ENCODE peak calls at places on chromosomes 6 and 20, in four cellular contexts. R is mesenchymal stem cell, B is fibroblast of lung, H is adipocyte. F is an unnamed sample.

GRCh38 chr20:33656010-33656782 is 5.9 kb upstream of the C20orf144 start:
- DNase-seq in R (no peak), B (no peak), H (no peak), F (no peak)

GRCh38 chr20:4808872-4809271 is 87.2 kb downstream of the PRND start:
- DNase-seq in R (no peak), B (peak), H (peak), F (no peak)

GRCh38 chr6:32317532-32317931 is 54.2 kb downstream of the TSBP1 start:
- DNase-seq in R (no peak), B (no peak), H (no peak), F (no peak)

GRCh38 chr6:129432738-129433137 is 277.2 kb downstream of the ARHGAP18 start:
- DNase-seq in R (peak), B (no peak), H (no peak), F (peak)

GRCh38 chr20:14142964-14143627 is 147.8 kb downstream of the MACROD2 start:
- DNase-seq in R (peak), B (peak), H (peak), F (peak)

GRCh38 chr6:14077193-14077853 is 40.2 kb upstream of the CD83 start:
- DNase-seq in R (no peak), B (no peak), H (no peak), F (no peak)

GRCh38 chr6:23202207-23202606 is 632.8 kb downstream of the HDGFL1 start:
- DNase-seq in R (no peak), B (no peak), H (no peak), F (no peak)

GRCh38 chr6:112282217-112282616 is 27.9 kb upstream of the LAMA4 start:
- DNase-seq in R (peak), B (peak), H (peak), F (peak)

GRCh38 chr6:42915737-42916136 is at the start of gene PTCRA:
- DNase-seq in R (no peak), B (no peak), H (no peak), F (no peak)

GRCh38 chr6:159941286-159942113 is 27.4 kb upstream of the IGF2R start:
- DNase-seq in R (no peak), B (peak), H (peak), F (peak)

GRCh38 chr6:19830171-19830570 is 7.0 kb upstream of the ID4 start:
- DNase-seq in R (peak), B (peak), H (no peak), F (no peak)

GRCh38 chr6:37320649-37321048 is 33.1 kb upstream of the RNF8 start:
- DNase-seq in R (no peak), B (no peak), H (peak), F (no peak)
- H3K9ac ChIP-seq in R (no peak), B (no peak), H (no peak), F (no peak)

DNA sequence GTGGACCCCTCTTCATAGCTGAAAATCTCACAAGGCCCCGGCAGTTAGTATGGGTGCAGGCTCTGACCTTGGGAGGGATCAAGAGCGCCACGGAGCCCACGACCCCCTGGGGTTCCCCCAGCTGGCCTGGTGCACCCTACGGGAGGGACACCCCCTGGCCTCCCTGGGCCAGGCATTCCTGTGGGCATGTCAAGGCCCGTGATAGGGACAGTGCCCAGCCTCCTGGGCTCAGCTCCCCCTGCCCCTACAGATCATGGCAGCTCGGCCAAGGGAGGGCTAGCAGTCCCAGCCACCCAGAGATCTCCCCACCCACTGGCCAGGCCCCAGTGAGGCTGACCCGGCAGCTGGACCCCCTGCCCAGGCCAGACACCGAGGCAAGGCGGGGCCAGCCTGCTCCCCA is 188.8 kb downstream of the TAF4 start:
- DNase-seq in R (no peak), B (no peak), H (no peak), F (no peak)
- H3K9ac ChIP-seq in R (no peak), B (no peak), H (no peak), F (no peak)

GRCh38 chr6:7313505-7314165 is 636 bp upstream of the SSR1 start:
- DNase-seq in R (no peak), B (no peak), H (no peak), F (no peak)
- H3K9ac ChIP-seq in R (peak), B (peak), H (peak), F (peak)

GRCh38 chr20:54681869-54682268 is 206.5 kb downstream of the DOK5 start:
- DNase-seq in R (no peak), B (no peak), H (no peak), F (no peak)

GRCh38 chr20:54680439-54680838 is 205.0 kb downstream of the DOK5 start:
- DNase-seq in R (no peak), B (no peak), H (no peak), F (no peak)

DNA sequence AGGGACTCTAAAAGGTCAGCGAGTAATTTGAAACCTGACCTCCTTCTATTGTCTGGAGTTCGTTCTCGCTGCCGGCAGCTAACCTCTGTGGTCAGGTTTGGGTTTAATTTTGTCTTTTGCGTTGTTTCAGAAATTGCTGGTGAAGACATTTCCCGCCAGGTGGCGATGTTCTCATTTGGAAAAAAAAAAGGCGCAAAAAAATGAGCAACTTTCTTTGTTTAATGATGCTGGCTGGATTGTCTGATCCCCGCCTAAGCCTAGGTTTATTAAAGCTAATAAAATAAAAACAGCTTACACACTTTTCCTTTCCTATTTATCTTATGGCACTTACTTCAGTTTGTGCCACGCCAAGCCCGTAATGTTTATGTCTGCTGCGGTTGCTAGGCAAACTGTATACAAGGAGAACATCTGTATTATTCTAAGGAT is 205.5 kb downstream of the DOK5 start:
- DNase-seq in R (peak), B (peak), H (peak), F (peak)
- H3K9ac ChIP-seq in R (peak), B (no peak), H (no peak), F (no peak)

F was measured in mammary epithelial cell.